ENCODE peak calls at places on chromosome 11, in six cellular contexts. V is GM12864, X is GM10248, R is RWPE1, B is lower leg skin, J is choroid plexus epithelial cell. P is an unnamed sample.
A peak's percentile ranks its signal among the peaks of the same experiment; 100 is the strongest.

GRCh38 chr11:8354622-8355417 is 91.1 kb upstream of the LMO1 start:
- DNase-seq in V (no peak), B (no peak), R (no peak), X (no peak), J (peak; percentile 26), P (no peak)

GRCh38 chr11:78420796-78421209 is 3.2 kb upstream of the GAB2 start:
- DNase-seq in X (peak; percentile 38), R (no peak), V (no peak), B (no peak), J (peak; percentile 56), P (peak; percentile 83)

GRCh38 chr11:123653997-123654565 is 343 bp downstream of the SCN3B start:
- DNase-seq in V (no peak), B (no peak), R (peak; percentile 58), X (peak; percentile 67), J (peak; percentile 55), P (peak; percentile 35)

GRCh38 chr11:119975561-119976152 is 162.3 kb downstream of the TRIM29 start:
- DNase-seq in J (no peak), X (no peak), R (no peak), B (no peak), V (no peak), P (no peak)

GRCh38 chr11:17762309-17762974 is 27.9 kb downstream of the KCNC1 start:
- DNase-seq in X (peak; percentile 48), R (no peak), J (no peak), B (no peak), V (no peak), P (no peak)

GRCh38 chr11:67545280-67545679 is 22.0 kb upstream of the CABP2 start:
- DNase-seq in B (no peak), J (no peak), R (no peak), V (no peak), X (no peak), P (no peak)

GRCh38 chr11:1194231-1194976 is 28.5 kb upstream of the MUC5B start:
- DNase-seq in V (no peak), B (no peak), X (no peak), R (no peak), J (no peak), P (no peak)

GRCh38 chr11:19683141-19683805 is 29.4 kb upstream of the NAV2 start:
- DNase-seq in V (no peak), X (no peak), J (no peak), R (no peak), B (peak; percentile 76), P (peak; percentile 37)

GRCh38 chr11:99548264-99548663 is 527.5 kb downstream of the CNTN5 start:
- DNase-seq in X (no peak), B (no peak), R (no peak), V (no peak), J (no peak), P (no peak)

DNA sequence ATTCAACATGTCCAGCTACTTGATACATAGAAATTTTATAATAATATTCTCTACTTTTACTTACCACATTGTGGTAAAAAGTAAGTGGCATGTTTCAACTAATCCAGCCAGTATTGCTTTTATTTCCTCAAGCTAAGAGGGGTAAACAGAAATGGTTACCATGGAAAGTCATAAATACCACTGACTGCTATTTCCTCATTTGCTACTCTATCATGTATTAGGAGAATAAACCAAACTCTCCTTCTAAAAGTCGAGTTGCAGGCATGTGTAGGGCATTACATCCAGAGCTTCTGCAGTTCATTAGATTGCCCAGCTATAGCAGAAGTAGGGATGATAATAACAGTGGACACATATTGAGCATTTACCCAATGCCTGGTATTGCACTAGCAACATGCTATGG is 208.4 kb downstream of the MAML2 start:
- DNase-seq in X (no peak), V (no peak), R (no peak), J (peak; percentile 50), B (no peak), P (no peak)
- TF ChIP-seq CTCF in X (no peak), V (no peak), R (no peak), J (no peak), B (no peak), P (no peak)

GRCh38 chr11:65016705-65017104 is 2.7 kb downstream of the ARL2 start:
- DNase-seq in J (no peak), X (no peak), R (no peak), B (no peak), V (no peak), P (no peak)
- TF ChIP-seq CTCF in J (no peak), X (no peak), R (no peak), B (no peak), V (peak; percentile 26), P (no peak)

GRCh38 chr11:5686426-5686825 is 1.6 kb upstream of the TRIM5 start:
- DNase-seq in V (no peak), J (no peak), B (no peak), R (no peak), X (no peak), P (no peak)

GRCh38 chr11:5679811-5680210 is 5.1 kb downstream of the TRIM5 start:
- DNase-seq in R (no peak), V (no peak), X (no peak), J (no peak), B (no peak), P (no peak)

GRCh38 chr11:5688482-5688881 is 1.1 kb upstream of the TRIM22 start:
- DNase-seq in V (no peak), B (no peak), X (no peak), R (no peak), J (no peak), P (no peak)

GRCh38 chr11:5689551-5689983 is at the start of gene TRIM22:
- DNase-seq in J (peak; percentile 90), R (peak; percentile 26), V (peak; percentile 89), B (peak; percentile 35), X (peak; percentile 71), P (peak; percentile 90)

GRCh38 chr11:5684627-5685362 is at the start of gene TRIM5:
- DNase-seq in X (peak; percentile 87), V (peak; percentile 77), B (peak; percentile 92), J (peak; percentile 99), R (peak; percentile 97), P (peak; percentile 99)
- TF ChIP-seq CTCF in X (peak; percentile 81), V (peak; percentile 85), B (peak; percentile 30), J (peak; percentile 86), R (peak; percentile 74), P (peak; percentile 78)

DNA sequence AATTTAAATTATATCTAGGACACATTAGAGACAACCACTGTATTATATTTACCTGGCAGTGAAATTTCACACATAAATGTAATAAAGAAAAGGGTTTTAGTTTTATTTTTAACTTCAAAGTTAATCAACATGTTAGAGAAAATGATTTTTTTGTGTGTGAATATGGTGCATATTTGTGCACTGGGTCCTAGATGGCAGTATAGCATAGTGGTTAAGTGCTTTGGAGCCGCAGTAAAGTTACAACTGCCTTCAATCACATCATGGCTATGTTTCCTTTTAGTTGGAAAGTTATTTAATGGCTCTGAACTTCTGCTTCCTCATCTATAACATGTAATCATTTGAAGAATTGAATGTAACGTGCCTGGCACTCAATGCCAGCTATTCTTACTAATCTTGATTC is 108.9 kb upstream of the DDI1 start:
- DNase-seq in J (peak; percentile 77), R (peak; percentile 17), V (peak; percentile 30), X (no peak), B (no peak), P (peak; percentile 57)
- TF ChIP-seq CTCF in J (peak; percentile 64), R (no peak), V (peak; percentile 54), X (peak; percentile 64), B (no peak), P (peak; percentile 47)

GRCh38 chr11:21472256-21472655 is 720.6 kb upstream of the ANO5 start:
- DNase-seq in X (no peak), R (peak; percentile 1), B (no peak), J (no peak), V (no peak), P (no peak)

GRCh38 chr11:21476588-21476987 is 716.3 kb upstream of the ANO5 start:
- DNase-seq in R (no peak), V (no peak), X (no peak), J (no peak), B (no peak), P (no peak)

GRCh38 chr11:21470521-21470920 is 722.4 kb upstream of the ANO5 start:
- DNase-seq in R (no peak), V (no peak), B (no peak), J (no peak), X (no peak), P (no peak)

GRCh38 chr11:21474529-21474928 is 718.4 kb upstream of the ANO5 start:
- DNase-seq in V (no peak), R (no peak), X (no peak), J (no peak), B (no peak), P (no peak)

DNA sequence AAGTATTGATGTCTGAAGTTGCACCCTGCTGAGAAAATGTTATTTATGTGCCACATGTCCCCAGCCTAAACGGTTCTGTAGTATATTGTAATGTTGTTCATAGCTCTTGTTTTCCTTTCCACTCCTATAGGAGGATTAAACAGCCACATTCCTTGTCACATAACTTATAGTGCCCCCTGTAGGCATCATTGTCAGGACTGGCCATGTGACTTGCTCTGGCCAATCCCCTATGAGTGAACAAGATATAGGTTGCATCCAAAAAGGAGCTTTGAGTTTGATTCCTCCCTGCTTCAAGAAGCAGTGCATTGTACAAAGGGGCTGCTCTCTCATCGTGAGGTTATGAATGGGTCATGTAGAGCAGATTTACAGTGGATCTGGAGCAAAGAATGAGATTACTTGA is 717.6 kb upstream of the ANO5 start:
- DNase-seq in B (no peak), R (no peak), J (no peak), X (no peak), V (no peak), P (no peak)
- TF ChIP-seq CTCF in B (no peak), R (no peak), J (no peak), X (no peak), V (no peak), P (no peak)

GRCh38 chr11:112697371-112697770 is 263.8 kb upstream of the NCAM1 start:
- DNase-seq in B (no peak), X (no peak), J (no peak), R (no peak), V (no peak), P (no peak)

GRCh38 chr11:112694813-112695212 is 266.4 kb upstream of the NCAM1 start:
- DNase-seq in R (peak; percentile 33), B (no peak), V (no peak), J (peak; percentile 10), X (no peak), P (peak; percentile 13)

GRCh38 chr11:112694244-112694643 is 267.0 kb upstream of the NCAM1 start:
- DNase-seq in X (no peak), V (no peak), B (no peak), R (peak; percentile 12), J (no peak), P (no peak)

GRCh38 chr11:112693781-112694180 is 267.4 kb upstream of the NCAM1 start:
- DNase-seq in X (no peak), V (no peak), R (no peak), B (no peak), J (no peak), P (no peak)

GRCh38 chr11:112697779-112698178 is 263.4 kb upstream of the NCAM1 start:
- DNase-seq in V (no peak), B (no peak), R (no peak), X (no peak), J (peak; percentile 1), P (no peak)
- TF ChIP-seq CTCF in V (no peak), B (no peak), R (no peak), X (no peak), J (peak; percentile 13), P (peak; percentile 22)

GRCh38 chr11:2885017-2885675 is 429 bp downstream of the CDKN1C start:
- DNase-seq in R (no peak), B (no peak), X (peak; percentile 51), V (no peak), J (peak; percentile 64), P (peak; percentile 36)
- TF ChIP-seq CTCF in R (peak; percentile 63), B (no peak), X (peak; percentile 9), V (no peak), J (no peak), P (peak; percentile 19)

GRCh38 chr11:125871391-125872137 is 15.9 kb upstream of the HYLS1 start:
- DNase-seq in V (no peak), J (peak; percentile 56), R (peak; percentile 13), X (no peak), B (no peak), P (peak; percentile 69)
- TF ChIP-seq CTCF in V (peak; percentile 47), J (peak; percentile 80), R (peak; percentile 47), X (no peak), B (no peak), P (peak; percentile 82)